ENCODE peak calls at places on chromosomes 12 and 14, in seven cellular contexts. B is HCT116, L is HepG2, D is SK-N-SH, V is K562, P is H1, X is GM12878. R is an unnamed sample.

GRCh38 chr12:92928431-92928961 is 599 bp downstream of the EEA1 start:
- DNase-seq in L (no peak), D (peak; percentile 77), B (no peak), P (peak; percentile 58), X (no peak), V (peak; percentile 49), R (peak; percentile 26)

GRCh38 chr12:94269316-94269999 is 121.1 kb downstream of the PLXNC1 start:
- DNase-seq in B (no peak), L (no peak), P (no peak), V (no peak), X (no peak), D (no peak), R (no peak)

GRCh38 chr14:23307687-23308644 is 1.3 kb downstream of the BCL2L2 start:
- DNase-seq in V (no peak), D (no peak), B (no peak), L (no peak), P (no peak), X (no peak), R (no peak)

GRCh38 chr12:131511391-131511802 is 199.5 kb upstream of the SFSWAP start:
- DNase-seq in B (peak; percentile 3), X (peak; percentile 73), D (no peak), L (no peak), P (no peak), V (no peak), R (no peak)

GRCh38 chr12:65839027-65839426 is 14.7 kb downstream of the HMGA2 start:
- DNase-seq in X (no peak), L (peak; percentile 77), D (no peak), B (no peak), P (no peak), V (no peak), R (no peak)

GRCh38 chr12:51077930-51078329 is 5.5 kb downstream of the CSRNP2 start:
- DNase-seq in L (no peak), X (no peak), V (no peak), D (peak; percentile 22), P (no peak), B (no peak), R (no peak)

GRCh38 chr12:52952082-52952801 is 3.3 kb downstream of the KRT18 start:
- DNase-seq in P (no peak), B (no peak), D (no peak), X (no peak), L (no peak), V (peak; percentile 49), R (no peak)

GRCh38 chr12:3247596-3248270 is 170.6 kb downstream of the TSPAN9 start:
- DNase-seq in X (no peak), B (no peak), L (no peak), P (no peak), V (no peak), D (peak; percentile 57), R (no peak)

GRCh38 chr12:5503774-5504173 is 71.9 kb downstream of the NTF3 start:
- DNase-seq in B (no peak), D (no peak), P (no peak), L (no peak), V (no peak), X (no peak), R (no peak)

GRCh38 chr12:105946541-105946940 is 192.2 kb downstream of the NUAK1 start:
- DNase-seq in X (no peak), L (no peak), D (no peak), V (peak; percentile 59), B (no peak), P (no peak), R (no peak)

GRCh38 chr14:94027566-94028449 is 1.7 kb downstream of the OTUB2 start:
- DNase-seq in X (no peak), B (no peak), L (no peak), V (no peak), P (no peak), D (no peak), R (peak; percentile 25)

GRCh38 chr12:130973109-130973508 is 19.4 kb downstream of the ADGRD1 start:
- DNase-seq in B (no peak), V (no peak), L (no peak), D (no peak), P (no peak), X (no peak), R (no peak)

DNA sequence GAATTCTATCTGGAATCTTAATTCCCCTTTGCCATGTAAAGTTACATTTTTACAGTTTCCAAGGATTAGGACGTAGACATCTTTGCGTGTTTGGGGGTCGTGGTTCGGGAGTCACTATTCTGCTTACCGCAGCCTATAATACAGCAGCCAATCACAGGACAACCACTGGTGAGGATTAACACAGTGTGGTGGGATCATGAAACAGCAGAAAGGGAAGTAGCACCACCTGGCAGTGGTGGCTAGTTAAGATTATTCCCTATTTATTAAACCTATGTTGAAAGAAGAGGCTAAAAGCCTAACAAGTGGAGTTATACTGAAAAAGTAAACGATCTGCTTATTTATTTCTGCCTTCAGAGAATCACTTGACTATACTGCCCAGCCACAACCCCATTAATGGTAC is 71.7 kb downstream of the IPO8 start:
- DNase-seq in B (no peak), L (no peak), V (no peak), P (no peak), D (no peak), X (no peak), R (no peak)
- TF ChIP-seq JUND in B (no peak), L (no peak), V (no peak), P (no peak), D (no peak), X (no peak), R (no peak)

DNA sequence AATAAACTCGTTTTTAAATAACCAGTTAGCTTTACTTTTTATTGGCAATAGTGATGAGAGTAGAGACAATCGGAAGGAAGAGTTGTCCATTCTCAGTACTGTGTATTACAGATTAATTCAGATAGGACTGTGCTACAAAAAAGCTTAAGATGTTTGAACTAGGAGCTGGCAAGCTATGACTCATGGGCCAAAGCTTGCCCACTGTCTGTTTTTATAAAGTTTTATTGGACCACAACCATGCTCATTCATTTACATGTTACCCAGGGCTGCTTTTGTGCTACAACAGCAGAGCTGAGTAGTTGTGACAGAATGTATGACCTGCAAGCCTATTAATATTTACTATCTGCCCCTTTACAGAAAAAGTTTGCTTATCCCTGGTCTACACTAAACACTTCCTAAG is 19.4 kb downstream of the GNS start:
- DNase-seq in L (no peak), P (no peak), B (no peak), X (no peak), D (no peak), V (no peak), R (no peak)
- TF ChIP-seq JUND in L (no peak), P (no peak), B (no peak), X (no peak), D (no peak), V (peak; percentile 19), R (no peak)

GRCh38 chr12:107352347-107353081 is 259.2 kb upstream of the CRY1 start:
- DNase-seq in L (peak; percentile 92), V (no peak), X (no peak), B (no peak), D (no peak), P (no peak), R (no peak)
- TF ChIP-seq JUND in L (no peak), V (no peak), X (no peak), B (no peak), D (no peak), P (no peak), R (no peak)

DNA sequence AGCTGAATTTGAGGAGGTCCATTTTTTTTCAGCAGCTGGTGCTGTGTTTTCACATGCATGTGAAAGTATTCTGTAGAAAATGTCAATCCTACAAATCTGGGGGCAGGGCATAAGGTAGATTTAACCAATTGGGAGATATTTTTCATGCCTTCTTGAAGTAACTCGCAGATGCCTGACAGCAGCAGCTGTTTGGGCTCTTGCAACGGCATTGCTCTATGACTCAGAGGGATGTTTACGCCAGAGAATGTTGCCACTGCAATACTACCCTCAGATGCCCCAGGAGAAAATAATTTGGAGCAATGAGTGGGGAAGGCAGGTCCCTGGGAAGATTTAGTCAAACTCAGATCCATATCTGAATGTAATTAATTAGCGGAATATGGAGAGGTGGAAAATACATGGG is 42.5 kb upstream of the MYBPC1 start:
- DNase-seq in V (no peak), D (no peak), X (no peak), P (no peak), B (no peak), L (no peak), R (no peak)
- TF ChIP-seq JUND in V (no peak), D (no peak), X (no peak), P (no peak), B (no peak), L (no peak), R (no peak)

GRCh38 chr12:48176417-48176751 is 7.1 kb upstream of the CCDC184 start:
- DNase-seq in X (no peak), B (no peak), P (no peak), D (no peak), V (no peak), L (no peak), R (no peak)
- TF ChIP-seq JUND in X (no peak), B (no peak), P (no peak), D (no peak), V (no peak), L (no peak), R (no peak)

DNA sequence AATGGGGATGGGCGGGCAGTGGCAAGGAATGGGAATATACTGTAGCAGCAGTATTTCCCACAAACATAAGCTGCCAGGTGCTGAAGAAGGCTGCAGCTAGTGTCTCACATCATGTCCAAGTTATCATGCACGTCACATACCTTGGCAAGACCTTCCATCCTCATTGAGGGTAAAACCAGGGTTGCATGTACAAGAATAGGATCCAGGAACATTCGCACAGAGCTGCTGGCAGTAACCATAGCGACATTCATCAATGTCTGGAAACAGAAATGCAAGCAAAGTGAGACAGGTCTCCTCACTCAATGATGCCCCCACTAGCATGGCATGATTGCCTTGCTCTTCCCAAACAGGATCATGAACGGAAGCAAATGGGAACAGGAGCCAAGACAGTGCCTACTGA is 23.7 kb upstream of the TC2N start:
- DNase-seq in B (no peak), D (no peak), X (no peak), L (no peak), P (no peak), V (no peak), R (no peak)
- TF ChIP-seq JUND in B (no peak), D (no peak), X (no peak), L (no peak), P (no peak), V (no peak), R (no peak)